ENCODE peak calls at places on chromosomes 3 and 15, in four cellular contexts. D is AG04450, Q is fibroblast of villous mesenchyme, M is mucosa of descending colon. S is an unnamed sample.

GRCh38 chr3:44323341-44323955 is 15.1 kb upstream of the TCAIM start:
- DNase-seq in Q (peak), M (peak), D (peak), S (peak)

GRCh38 chr3:15215996-15216395 is 9.9 kb downstream of the CAPN7 start:
- DNase-seq in M (no peak), D (no peak), Q (no peak), S (peak)

GRCh38 chr3:120348065-120348980 is 831 bp downstream of the LRRC58 start:
- DNase-seq in Q (peak), M (peak), D (no peak), S (peak)

GRCh38 chr15:77036537-77037474 is 34.1 kb downstream of the TSPAN3 start:
- DNase-seq in Q (no peak), M (no peak), D (no peak), S (no peak)

GRCh38 chr3:65886376-65886775 is 152.3 kb downstream of the MAGI1 start:
- DNase-seq in D (no peak), M (no peak), Q (no peak), S (no peak)

GRCh38 chr3:194488007-194488742 is 1.4 kb upstream of the ATP13A3 start:
- DNase-seq in M (no peak), D (no peak), Q (no peak), S (no peak)

GRCh38 chr3:11145888-11146287 is 8.4 kb upstream of the HRH1 start:
- DNase-seq in Q (peak), M (no peak), D (peak), S (peak)

GRCh38 chr3:47103619-47104018 is 60.3 kb downstream of the SETD2 start:
- DNase-seq in M (no peak), Q (no peak), D (no peak), S (no peak)

DNA sequence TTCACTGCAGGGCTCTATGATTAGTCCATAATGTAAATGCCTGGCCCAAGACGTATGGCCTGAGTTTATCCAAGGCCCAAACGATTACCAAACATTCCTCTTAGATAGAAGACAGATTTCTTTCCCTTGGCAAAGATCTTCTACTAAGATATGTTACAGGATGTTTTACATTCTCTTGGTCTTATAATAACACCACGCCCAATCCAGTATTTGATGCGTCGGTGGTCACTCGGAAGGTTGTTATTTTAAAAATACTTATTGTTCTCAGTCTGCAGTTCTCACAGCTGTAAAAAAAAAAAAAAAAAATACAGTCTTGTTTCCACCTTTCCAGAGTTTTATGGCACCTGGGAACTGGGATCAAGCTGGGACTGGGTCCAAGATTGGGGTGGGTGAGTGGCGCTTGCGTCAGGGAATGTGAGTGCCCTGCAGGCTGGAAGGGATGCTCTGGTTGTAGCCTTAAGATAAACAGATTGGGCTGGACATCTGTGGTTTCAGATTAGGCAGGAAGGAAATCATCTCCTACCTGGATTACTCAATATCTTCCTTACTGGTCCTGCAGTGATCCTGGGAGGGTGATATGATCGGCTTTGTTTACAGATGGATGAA is 179.5 kb downstream of the THSD4 start:
- DNase-seq in Q (peak), D (peak), M (peak), S (peak)
- H3K4me3 ChIP-seq in Q (no peak), D (no peak), M (no peak), S (no peak)

GRCh38 chr3:94064243-94064642 is 1.4 kb downstream of the NSUN3 start:
- DNase-seq in D (no peak), Q (peak), M (no peak), S (no peak)
- H3K4me3 ChIP-seq in D (peak), Q (peak), M (no peak), S (no peak)

GRCh38 chr3:72099331-72100061 is 314.5 kb upstream of the PROK2 start:
- DNase-seq in M (no peak), Q (no peak), D (no peak), S (no peak)

GRCh38 chr3:72101538-72101937 is 316.6 kb upstream of the PROK2 start:
- DNase-seq in M (no peak), Q (no peak), D (no peak), S (no peak)

GRCh38 chr3:72100062-72100511 is 315.1 kb upstream of the PROK2 start:
- DNase-seq in Q (no peak), D (no peak), M (no peak), S (no peak)

GRCh38 chr3:72100626-72101187 is 315.8 kb upstream of the PROK2 start:
- DNase-seq in D (peak), M (peak), Q (peak), S (peak)

GRCh38 chr3:72102057-72102711 is 317.2 kb upstream of the PROK2 start:
- DNase-seq in M (no peak), D (no peak), Q (no peak), S (peak)
- H3K4me3 ChIP-seq in M (no peak), D (no peak), Q (no peak), S (no peak)

GRCh38 chr15:52529289-52529929 is 729 bp upstream of the MYO5A start:
- DNase-seq in M (peak), Q (no peak), D (no peak), S (no peak)

GRCh38 chr15:52529940-52530339 is 1.3 kb upstream of the MYO5A start:
- DNase-seq in Q (no peak), M (no peak), D (no peak), S (no peak)

GRCh38 chr15:52528465-52529288 is at the start of gene MYO5A:
- DNase-seq in D (no peak), M (peak), Q (peak), S (peak)

GRCh38 chr15:52527898-52528464 is 699 bp downstream of the MYO5A start:
- DNase-seq in Q (no peak), D (no peak), M (peak), S (peak)

DNA sequence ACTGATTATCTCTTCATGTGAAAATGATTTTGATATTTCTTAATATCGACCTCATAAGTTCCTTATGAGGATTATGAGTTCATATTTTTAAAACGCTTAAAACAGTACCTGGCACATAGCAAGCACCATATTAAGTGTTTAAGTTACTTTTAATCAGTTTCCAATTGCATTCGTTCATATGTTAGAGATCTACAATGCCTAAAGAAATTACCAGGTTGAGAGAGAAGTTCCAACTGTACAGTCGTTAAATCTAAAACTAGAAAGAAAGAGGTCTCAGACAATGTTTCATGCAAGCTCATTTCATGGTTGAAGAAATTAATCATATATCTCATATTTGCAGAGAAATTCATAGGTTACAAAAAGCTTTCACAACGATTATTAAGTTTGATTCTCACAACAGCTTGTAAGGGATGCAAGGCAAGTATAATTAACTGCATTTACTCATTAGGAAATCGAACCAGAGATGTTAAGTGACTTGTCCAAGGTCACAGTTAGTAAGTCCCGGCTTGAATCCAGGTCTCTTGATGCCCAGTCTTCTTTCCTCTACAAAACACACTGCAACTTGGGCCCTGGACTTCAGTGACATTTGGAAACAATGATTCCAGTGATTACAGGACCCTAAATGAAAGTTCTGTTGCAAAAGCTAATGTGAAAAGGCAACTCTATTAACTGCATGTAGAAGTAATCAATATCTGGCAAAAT is 1.3 kb downstream of the MYO5A start:
- DNase-seq in M (no peak), D (no peak), Q (no peak), S (no peak)
- H3K4me3 ChIP-seq in M (no peak), D (peak), Q (peak), S (no peak)

DNA sequence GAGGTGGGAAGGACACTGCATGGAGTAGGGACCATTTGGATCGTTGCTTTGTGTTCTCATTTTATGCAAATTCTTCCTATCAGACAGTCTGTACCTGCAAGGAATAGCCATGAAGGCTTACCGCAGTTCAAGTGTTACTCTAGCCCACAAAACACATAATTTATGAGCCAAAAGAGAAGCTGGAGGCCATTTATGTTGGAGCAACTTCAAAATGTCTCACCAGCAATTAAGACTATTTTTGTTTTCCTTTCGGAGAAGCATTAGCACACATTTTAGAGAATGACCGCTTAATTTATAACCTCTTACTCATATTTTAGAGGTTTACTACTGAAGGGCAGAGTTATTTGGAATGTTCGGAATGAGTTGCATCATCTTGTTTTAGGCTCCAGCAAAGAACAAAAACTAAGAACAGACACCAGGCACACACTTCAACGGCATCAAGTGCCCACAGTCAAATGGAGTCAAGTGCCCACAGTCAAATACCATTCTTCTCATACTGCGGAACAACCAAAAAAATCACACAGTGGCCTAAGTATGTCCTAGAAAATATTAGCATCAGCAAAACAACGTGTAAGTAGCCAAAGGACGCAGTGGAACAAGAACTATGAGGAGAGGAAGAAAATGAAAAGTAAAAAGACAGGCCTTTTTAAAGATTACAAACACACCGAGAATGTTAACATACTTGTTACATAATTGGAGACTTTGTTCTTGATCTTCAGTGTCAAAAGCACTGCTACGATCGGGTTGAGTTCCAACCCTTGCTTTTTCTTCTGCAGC is 17.5 kb upstream of the GOLGA8J start:
- DNase-seq in M (no peak), Q (peak), D (peak), S (peak)
- H3K4me3 ChIP-seq in M (no peak), Q (no peak), D (no peak), S (no peak)

DNA sequence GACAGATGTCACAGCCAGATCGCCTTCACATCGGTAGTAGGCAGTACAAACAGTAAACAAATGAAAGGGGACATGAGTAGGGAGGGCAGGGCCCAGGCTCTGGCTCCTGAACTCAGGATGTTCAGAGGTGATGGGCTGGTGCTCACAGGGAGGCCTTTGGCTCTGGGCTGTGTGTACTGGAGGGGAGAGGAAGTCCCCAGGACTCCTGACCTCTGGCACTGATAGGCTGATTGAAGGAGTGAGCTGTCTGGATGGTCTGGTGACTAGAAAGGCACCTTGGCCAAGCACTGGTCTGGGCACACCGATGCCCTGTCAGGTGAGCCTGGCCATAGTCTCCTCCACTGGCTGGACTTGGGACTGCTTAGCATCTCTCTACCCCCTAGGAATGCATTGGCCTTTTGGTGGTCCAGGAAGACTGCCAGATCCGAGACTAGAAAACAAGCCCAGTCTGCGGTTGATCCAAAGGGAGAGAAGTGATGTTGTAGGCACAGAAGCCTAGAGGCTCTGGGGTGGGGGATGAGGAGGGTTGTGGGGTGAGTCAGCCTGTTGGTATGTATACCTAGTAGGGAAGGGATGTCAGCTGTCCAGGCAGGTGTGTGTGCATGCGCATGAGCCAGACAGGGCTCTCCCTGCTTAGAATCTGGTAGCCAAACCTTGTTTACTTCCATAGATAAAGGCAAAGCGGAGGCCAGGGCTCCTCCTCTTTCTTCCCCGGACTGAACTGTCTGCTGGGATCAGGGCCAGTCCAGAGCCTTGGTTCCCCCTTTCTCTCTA is 1.9 kb downstream of the SPINT1 start:
- DNase-seq in M (peak), D (no peak), Q (no peak), S (no peak)
- H3K4me3 ChIP-seq in M (peak), D (no peak), Q (no peak), S (no peak)